ENCODE peak calls at places on chromosomes 3 and 15, in five cellular contexts. One of them, this sample, is unnamed.

GRCh38 chr3:89690649-89691048 is 583.2 kb downstream of the EPHA3 start:
- DNase-seq in AG04450: no peak
- DNase-seq in hepatocyte: no peak
- DNase-seq in neural progenitor cell: no peak
- DNase-seq in GM23248: peak; percentile 12
- DNase-seq in this sample: no peak

GRCh38 chr3:11170052-11170770 is 15.9 kb downstream of the HRH1 start:
- DNase-seq in hepatocyte: no peak
- DNase-seq in AG04450: peak; percentile 39
- DNase-seq in neural progenitor cell: no peak
- DNase-seq in GM23248: no peak
- DNase-seq in this sample: no peak

GRCh38 chr3:39121626-39122025 is 14.1 kb downstream of the TTC21A start:
- DNase-seq in AG04450: no peak
- DNase-seq in GM23248: no peak
- DNase-seq in neural progenitor cell: no peak
- DNase-seq in hepatocyte: no peak
- DNase-seq in this sample: no peak

GRCh38 chr3:72584262-72584661 is 264.0 kb downstream of the SHQ1 start:
- DNase-seq in GM23248: no peak
- DNase-seq in neural progenitor cell: no peak
- DNase-seq in AG04450: no peak
- DNase-seq in hepatocyte: no peak
- DNase-seq in this sample: no peak

GRCh38 chr15:63719281-63719680 is 114.5 kb downstream of the HERC1 start:
- DNase-seq in hepatocyte: no peak
- DNase-seq in AG04450: no peak
- DNase-seq in neural progenitor cell: no peak
- DNase-seq in GM23248: no peak
- DNase-seq in this sample: no peak

GRCh38 chr3:52879581-52879980 is 17.8 kb downstream of the STIMATE start:
- DNase-seq in hepatocyte: no peak
- DNase-seq in neural progenitor cell: no peak
- DNase-seq in GM23248: no peak
- DNase-seq in AG04450: no peak
- DNase-seq in this sample: no peak

GRCh38 chr15:45242289-45242688 is 9.7 kb upstream of the SLC28A2 start:
- DNase-seq in GM23248: no peak
- DNase-seq in AG04450: no peak
- DNase-seq in hepatocyte: no peak
- DNase-seq in neural progenitor cell: peak; percentile 8
- DNase-seq in this sample: peak; percentile 8

GRCh38 chr3:10602769-10603768 is 97.7 kb upstream of the ATP2B2 start:
- DNase-seq in AG04450: no peak
- DNase-seq in GM23248: no peak
- DNase-seq in hepatocyte: no peak
- DNase-seq in neural progenitor cell: no peak
- DNase-seq in this sample: peak; percentile 66

GRCh38 chr3:112686360-112686759 is 45.4 kb upstream of the CCDC80 start:
- DNase-seq in GM23248: no peak
- DNase-seq in neural progenitor cell: peak; percentile 52
- DNase-seq in hepatocyte: no peak
- DNase-seq in AG04450: no peak
- DNase-seq in this sample: no peak

DNA sequence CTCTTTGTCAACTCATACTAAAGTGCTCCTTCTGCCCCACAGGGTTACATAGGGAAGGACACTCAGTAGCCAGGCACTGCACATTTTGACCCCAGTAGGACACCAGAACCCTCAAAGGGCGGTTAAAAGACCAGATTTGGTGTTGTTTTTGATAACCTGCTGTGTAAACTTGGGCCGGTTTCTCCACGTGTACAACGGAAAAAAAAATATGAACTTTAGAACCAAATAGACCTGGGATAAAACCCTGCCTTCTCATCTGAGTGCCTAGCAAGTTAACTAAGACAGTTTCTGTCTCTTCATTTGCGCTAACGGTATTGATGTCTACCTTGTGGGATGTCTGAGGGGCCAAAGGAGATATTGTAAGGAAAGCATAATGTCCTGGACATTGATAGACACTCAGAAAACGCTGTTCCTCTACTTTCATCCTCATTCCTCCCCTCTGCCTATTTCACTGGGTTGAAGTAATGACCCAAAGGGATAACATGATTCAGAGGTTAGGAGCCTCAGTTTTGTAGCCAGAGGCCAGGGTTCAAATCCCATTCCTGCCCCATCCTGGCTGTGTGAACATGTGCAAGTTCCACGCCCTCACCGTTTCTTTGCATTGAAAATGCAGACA is 155.9 kb upstream of the LPP start:
- DNase-seq in AG04450: no peak
- DNase-seq in GM23248: no peak
- DNase-seq in hepatocyte: peak; percentile 42
- DNase-seq in neural progenitor cell: no peak
- DNase-seq in this sample: no peak
- H3K4me3 ChIP-seq in AG04450: no peak overlapping the region
- H3K4me3 ChIP-seq in GM23248: no peak overlapping the region
- H3K4me3 ChIP-seq in hepatocyte: no peak overlapping the region
- H3K4me3 ChIP-seq in neural progenitor cell: no peak overlapping the region
- H3K4me3 ChIP-seq in this sample: no peak overlapping the region

GRCh38 chr3:134364061-134364935 is 9.9 kb downstream of the AMOTL2 start:
- DNase-seq in hepatocyte: peak; percentile 96
- DNase-seq in GM23248: peak; percentile 99
- DNase-seq in AG04450: peak; percentile 93
- DNase-seq in neural progenitor cell: peak; percentile 97
- DNase-seq in this sample: peak; percentile 12
- H3K4me3 ChIP-seq in hepatocyte: no peak overlapping the region
- H3K4me3 ChIP-seq in GM23248: peak overlapping the region; percentile 56
- H3K4me3 ChIP-seq in AG04450: peak overlapping the region; percentile 38
- H3K4me3 ChIP-seq in neural progenitor cell: peak overlapping the region; percentile 27
- H3K4me3 ChIP-seq in this sample: no peak overlapping the region

GRCh38 chr3:180707921-180708320 is 28.6 kb upstream of the CCDC39 start:
- DNase-seq in AG04450: no peak
- DNase-seq in neural progenitor cell: no peak
- DNase-seq in hepatocyte: no peak
- DNase-seq in GM23248: no peak
- DNase-seq in this sample: no peak
- H3K4me3 ChIP-seq in AG04450: no peak overlapping the region
- H3K4me3 ChIP-seq in neural progenitor cell: no peak overlapping the region
- H3K4me3 ChIP-seq in hepatocyte: no peak overlapping the region
- H3K4me3 ChIP-seq in GM23248: no peak overlapping the region
- H3K4me3 ChIP-seq in this sample: no peak overlapping the region

GRCh38 chr3:149968216-149968615 is 2.5 kb downstream of the PFN2 start:
- DNase-seq in hepatocyte: no peak
- DNase-seq in GM23248: peak; percentile 54
- DNase-seq in AG04450: no peak
- DNase-seq in neural progenitor cell: peak; percentile 53
- DNase-seq in this sample: no peak
- H3K4me3 ChIP-seq in hepatocyte: peak overlapping the region; percentile 63
- H3K4me3 ChIP-seq in GM23248: peak overlapping the region; percentile 92
- H3K4me3 ChIP-seq in AG04450: peak overlapping the region; percentile 78
- H3K4me3 ChIP-seq in neural progenitor cell: peak overlapping the region; percentile 93
- H3K4me3 ChIP-seq in this sample: no peak overlapping the region

GRCh38 chr3:115616461-115616860 is 6.8 kb upstream of the GAP43 start:
- DNase-seq in neural progenitor cell: no peak
- DNase-seq in AG04450: no peak
- DNase-seq in hepatocyte: no peak
- DNase-seq in GM23248: no peak
- DNase-seq in this sample: no peak
- H3K4me3 ChIP-seq in neural progenitor cell: no peak overlapping the region
- H3K4me3 ChIP-seq in AG04450: no peak overlapping the region
- H3K4me3 ChIP-seq in hepatocyte: no peak overlapping the region
- H3K4me3 ChIP-seq in GM23248: no peak overlapping the region
- H3K4me3 ChIP-seq in this sample: no peak overlapping the region

DNA sequence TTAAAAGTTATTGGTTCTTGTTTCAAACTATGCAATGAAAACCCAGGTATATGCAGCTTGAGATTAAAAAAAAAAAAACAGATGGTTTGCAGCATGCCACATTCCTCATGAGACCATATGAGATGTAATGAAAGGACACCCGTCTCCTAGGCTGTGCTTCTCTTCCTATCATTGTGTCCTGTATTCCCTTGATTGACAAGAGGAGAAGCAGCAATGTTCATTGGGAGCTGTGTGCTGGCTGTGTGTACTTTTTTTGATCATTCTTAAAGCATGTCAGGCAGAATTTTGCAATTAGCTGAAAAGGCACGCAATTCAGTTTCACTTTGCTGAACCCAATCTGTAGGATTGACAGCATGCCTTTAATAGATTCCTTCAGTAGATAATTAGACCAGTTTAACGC is 114.0 kb downstream of the NSUN3 start:
- DNase-seq in GM23248: no peak
- DNase-seq in AG04450: no peak
- DNase-seq in neural progenitor cell: no peak
- DNase-seq in hepatocyte: no peak
- DNase-seq in this sample: no peak
- H3K4me3 ChIP-seq in GM23248: peak overlapping the region; percentile 36
- H3K4me3 ChIP-seq in AG04450: no peak overlapping the region
- H3K4me3 ChIP-seq in neural progenitor cell: no peak overlapping the region
- H3K4me3 ChIP-seq in hepatocyte: no peak overlapping the region
- H3K4me3 ChIP-seq in this sample: no peak overlapping the region

GRCh38 chr3:125140011-125140813 is 72.3 kb downstream of the SLC12A8 start:
- DNase-seq in hepatocyte: no peak
- DNase-seq in AG04450: no peak
- DNase-seq in neural progenitor cell: no peak
- DNase-seq in GM23248: peak; percentile 85
- DNase-seq in this sample: no peak

GRCh38 chr3:125142418-125142778 is 70.2 kb downstream of the SLC12A8 start:
- DNase-seq in neural progenitor cell: no peak
- DNase-seq in AG04450: no peak
- DNase-seq in GM23248: no peak
- DNase-seq in hepatocyte: no peak
- DNase-seq in this sample: peak; percentile 74

GRCh38 chr3:125139386-125139785 is 73.2 kb downstream of the SLC12A8 start:
- DNase-seq in GM23248: no peak
- DNase-seq in hepatocyte: no peak
- DNase-seq in AG04450: no peak
- DNase-seq in neural progenitor cell: no peak
- DNase-seq in this sample: no peak

GRCh38 chr3:125141596-125142417 is 70.7 kb downstream of the SLC12A8 start:
- DNase-seq in GM23248: peak; percentile 69
- DNase-seq in AG04450: no peak
- DNase-seq in hepatocyte: peak; percentile 80
- DNase-seq in neural progenitor cell: peak; percentile 80
- DNase-seq in this sample: peak; percentile 96

GRCh38 chr3:125140817-125141595 is 71.5 kb downstream of the SLC12A8 start:
- DNase-seq in AG04450: no peak
- DNase-seq in hepatocyte: no peak
- DNase-seq in neural progenitor cell: no peak
- DNase-seq in GM23248: no peak
- DNase-seq in this sample: peak; percentile 92
- H3K4me3 ChIP-seq in AG04450: no peak overlapping the region
- H3K4me3 ChIP-seq in hepatocyte: no peak overlapping the region
- H3K4me3 ChIP-seq in neural progenitor cell: peak overlapping the region; percentile 4
- H3K4me3 ChIP-seq in GM23248: peak overlapping the region; percentile 47
- H3K4me3 ChIP-seq in this sample: peak overlapping the region; percentile 71

GRCh38 chr3:48015451-48016182 is 599 bp downstream of the MAP4 start:
- DNase-seq in AG04450: no peak
- DNase-seq in GM23248: peak; percentile 13
- DNase-seq in hepatocyte: no peak
- DNase-seq in neural progenitor cell: peak; percentile 6
- DNase-seq in this sample: no peak

GRCh38 chr3:48013288-48013980 is 2.8 kb downstream of the MAP4 start:
- DNase-seq in hepatocyte: peak; percentile 63
- DNase-seq in neural progenitor cell: peak; percentile 13
- DNase-seq in GM23248: peak; percentile 88
- DNase-seq in AG04450: peak; percentile 55
- DNase-seq in this sample: peak; percentile 10

GRCh38 chr3:48016336-48016973 is at the start of gene MAP4:
- DNase-seq in neural progenitor cell: no peak
- DNase-seq in GM23248: peak; percentile 27
- DNase-seq in hepatocyte: no peak
- DNase-seq in AG04450: no peak
- DNase-seq in this sample: no peak

GRCh38 chr3:48012659-48013058 is 3.6 kb downstream of the MAP4 start:
- DNase-seq in AG04450: no peak
- DNase-seq in neural progenitor cell: no peak
- DNase-seq in hepatocyte: no peak
- DNase-seq in GM23248: peak; percentile 36
- DNase-seq in this sample: no peak

GRCh38 chr3:48014358-48014757 is 1.9 kb downstream of the MAP4 start:
- DNase-seq in GM23248: peak; percentile 30
- DNase-seq in AG04450: no peak
- DNase-seq in neural progenitor cell: no peak
- DNase-seq in hepatocyte: no peak
- DNase-seq in this sample: no peak
- H3K4me3 ChIP-seq in GM23248: no peak overlapping the region
- H3K4me3 ChIP-seq in AG04450: no peak overlapping the region
- H3K4me3 ChIP-seq in neural progenitor cell: no peak overlapping the region
- H3K4me3 ChIP-seq in hepatocyte: no peak overlapping the region
- H3K4me3 ChIP-seq in this sample: no peak overlapping the region

GRCh38 chr3:14440168-14440518 is 37.7 kb downstream of the SLC6A6 start:
- DNase-seq in hepatocyte: no peak
- DNase-seq in neural progenitor cell: no peak
- DNase-seq in GM23248: no peak
- DNase-seq in AG04450: no peak
- DNase-seq in this sample: no peak
- H3K4me3 ChIP-seq in hepatocyte: no peak overlapping the region
- H3K4me3 ChIP-seq in neural progenitor cell: no peak overlapping the region
- H3K4me3 ChIP-seq in GM23248: no peak overlapping the region
- H3K4me3 ChIP-seq in AG04450: no peak overlapping the region
- H3K4me3 ChIP-seq in this sample: no peak overlapping the region

GRCh38 chr15:42577514-42578031 is 2.2 kb downstream of the STARD9 start:
- DNase-seq in hepatocyte: no peak
- DNase-seq in AG04450: no peak
- DNase-seq in GM23248: peak; percentile 78
- DNase-seq in neural progenitor cell: no peak
- DNase-seq in this sample: peak; percentile 32
- H3K4me3 ChIP-seq in hepatocyte: no peak overlapping the region
- H3K4me3 ChIP-seq in AG04450: no peak overlapping the region
- H3K4me3 ChIP-seq in GM23248: peak overlapping the region; percentile 22
- H3K4me3 ChIP-seq in neural progenitor cell: no peak overlapping the region
- H3K4me3 ChIP-seq in this sample: no peak overlapping the region